ENCODE peak calls at places on chromosome 12, in eight cellular contexts. One of them, this sample, is unnamed.

GRCh38 chr12:47651368-47652254 is 54.2 kb downstream of the RPAP3 start:
- DNase-seq in skeletal muscle cell: peak
- DNase-seq in EL: peak
- DNase-seq in activated T-helper 1 cell treated with Interleukin-2 at 50 U/mL for 16 hours: peak
- DNase-seq in hepatic stellate cell: peak
- DNase-seq in GM12864: peak
- DNase-seq in OCI-LY7: peak
- DNase-seq in T follicular helper cell: peak
- DNase-seq in this sample: no peak

GRCh38 chr12:132236930-132237771 is 92.2 kb downstream of the GALNT9 start:
- DNase-seq in GM12864: no peak
- DNase-seq in hepatic stellate cell: no peak
- DNase-seq in activated T-helper 1 cell treated with Interleukin-2 at 50 U/mL for 16 hours: no peak
- DNase-seq in OCI-LY7: no peak
- DNase-seq in T follicular helper cell: no peak
- DNase-seq in skeletal muscle cell: no peak
- DNase-seq in EL: no peak
- DNase-seq in this sample: no peak

GRCh38 chr12:84727964-84728363 is 184.6 kb downstream of the SLC6A15 start:
- DNase-seq in OCI-LY7: no peak
- DNase-seq in EL: peak
- DNase-seq in activated T-helper 1 cell treated with Interleukin-2 at 50 U/mL for 16 hours: no peak
- DNase-seq in skeletal muscle cell: no peak
- DNase-seq in GM12864: no peak
- DNase-seq in T follicular helper cell: no peak
- DNase-seq in hepatic stellate cell: no peak
- DNase-seq in this sample: no peak

GRCh38 chr12:53219956-53220856 is 11.8 kb downstream of the RARG start:
- DNase-seq in T follicular helper cell: peak
- DNase-seq in hepatic stellate cell: peak
- DNase-seq in skeletal muscle cell: peak
- DNase-seq in GM12864: peak
- DNase-seq in OCI-LY7: peak
- DNase-seq in EL: peak
- DNase-seq in activated T-helper 1 cell treated with Interleukin-2 at 50 U/mL for 16 hours: peak
- DNase-seq in this sample: peak

GRCh38 chr12:124586756-124587155 is 19.3 kb upstream of the NCOR2 start:
- DNase-seq in skeletal muscle cell: no peak
- DNase-seq in GM12864: no peak
- DNase-seq in hepatic stellate cell: no peak
- DNase-seq in EL: no peak
- DNase-seq in OCI-LY7: no peak
- DNase-seq in activated T-helper 1 cell treated with Interleukin-2 at 50 U/mL for 16 hours: no peak
- DNase-seq in T follicular helper cell: no peak
- DNase-seq in this sample: no peak

GRCh38 chr12:66716522-66716921 is 37.6 kb upstream of the GRIP1 start:
- DNase-seq in GM12864: no peak
- DNase-seq in T follicular helper cell: no peak
- DNase-seq in skeletal muscle cell: no peak
- DNase-seq in EL: no peak
- DNase-seq in hepatic stellate cell: no peak
- DNase-seq in OCI-LY7: no peak
- DNase-seq in activated T-helper 1 cell treated with Interleukin-2 at 50 U/mL for 16 hours: no peak
- DNase-seq in this sample: no peak

GRCh38 chr12:116136340-116136739 is 141.2 kb downstream of the MED13L start:
- DNase-seq in activated T-helper 1 cell treated with Interleukin-2 at 50 U/mL for 16 hours: no peak
- DNase-seq in GM12864: no peak
- DNase-seq in EL: peak
- DNase-seq in OCI-LY7: no peak
- DNase-seq in skeletal muscle cell: no peak
- DNase-seq in hepatic stellate cell: peak
- DNase-seq in T follicular helper cell: no peak
- DNase-seq in this sample: no peak

GRCh38 chr12:113961921-113962710 is 4.0 kb downstream of the RBM19 start:
- DNase-seq in activated T-helper 1 cell treated with Interleukin-2 at 50 U/mL for 16 hours: no peak
- DNase-seq in EL: peak
- DNase-seq in skeletal muscle cell: peak
- DNase-seq in T follicular helper cell: no peak
- DNase-seq in OCI-LY7: no peak
- DNase-seq in GM12864: peak
- DNase-seq in hepatic stellate cell: no peak
- DNase-seq in this sample: no peak

GRCh38 chr12:41466762-41467270 is 278.7 kb downstream of the PDZRN4 start:
- DNase-seq in EL: no peak
- DNase-seq in skeletal muscle cell: no peak
- DNase-seq in activated T-helper 1 cell treated with Interleukin-2 at 50 U/mL for 16 hours: no peak
- DNase-seq in OCI-LY7: no peak
- DNase-seq in T follicular helper cell: no peak
- DNase-seq in GM12864: no peak
- DNase-seq in hepatic stellate cell: no peak
- DNase-seq in this sample: no peak

GRCh38 chr12:50764116-50764860 is 387 bp downstream of the ATF1 start:
- DNase-seq in EL: peak
- DNase-seq in GM12864: no peak
- DNase-seq in T follicular helper cell: peak
- DNase-seq in OCI-LY7: peak
- DNase-seq in hepatic stellate cell: peak
- DNase-seq in activated T-helper 1 cell treated with Interleukin-2 at 50 U/mL for 16 hours: peak
- DNase-seq in skeletal muscle cell: no peak
- DNase-seq in this sample: no peak

GRCh38 chr12:3304436-3305135 is 186.4 kb upstream of the PRMT8 start:
- DNase-seq in hepatic stellate cell: peak
- DNase-seq in EL: peak
- DNase-seq in activated T-helper 1 cell treated with Interleukin-2 at 50 U/mL for 16 hours: no peak
- DNase-seq in skeletal muscle cell: peak
- DNase-seq in T follicular helper cell: no peak
- DNase-seq in GM12864: no peak
- DNase-seq in OCI-LY7: no peak
- DNase-seq in this sample: peak

GRCh38 chr12:2329811-2330210 is 277.0 kb downstream of the CACNA1C start:
- DNase-seq in OCI-LY7: no peak
- DNase-seq in skeletal muscle cell: no peak
- DNase-seq in GM12864: no peak
- DNase-seq in EL: no peak
- DNase-seq in hepatic stellate cell: no peak
- DNase-seq in T follicular helper cell: no peak
- DNase-seq in activated T-helper 1 cell treated with Interleukin-2 at 50 U/mL for 16 hours: no peak
- DNase-seq in this sample: no peak

GRCh38 chr12:59689776-59690175 is 93.9 kb downstream of the SLC16A7 start:
- DNase-seq in OCI-LY7: no peak
- DNase-seq in EL: peak
- DNase-seq in skeletal muscle cell: no peak
- DNase-seq in activated T-helper 1 cell treated with Interleukin-2 at 50 U/mL for 16 hours: no peak
- DNase-seq in T follicular helper cell: no peak
- DNase-seq in hepatic stellate cell: no peak
- DNase-seq in GM12864: no peak
- DNase-seq in this sample: no peak

GRCh38 chr12:90922068-90922743 is 32.8 kb downstream of the CCER1 start:
- DNase-seq in hepatic stellate cell: peak
- DNase-seq in OCI-LY7: no peak
- DNase-seq in skeletal muscle cell: no peak
- DNase-seq in T follicular helper cell: no peak
- DNase-seq in EL: peak
- DNase-seq in GM12864: no peak
- DNase-seq in activated T-helper 1 cell treated with Interleukin-2 at 50 U/mL for 16 hours: no peak
- DNase-seq in this sample: peak

GRCh38 chr12:76623929-76624328 is 64.4 kb upstream of the OSBPL8 start:
- DNase-seq in OCI-LY7: no peak
- DNase-seq in skeletal muscle cell: no peak
- DNase-seq in hepatic stellate cell: no peak
- DNase-seq in activated T-helper 1 cell treated with Interleukin-2 at 50 U/mL for 16 hours: no peak
- DNase-seq in EL: peak
- DNase-seq in GM12864: no peak
- DNase-seq in T follicular helper cell: no peak
- DNase-seq in this sample: peak

GRCh38 chr12:2609020-2609419 is 185.8 kb upstream of the FKBP4 start:
- DNase-seq in skeletal muscle cell: no peak
- DNase-seq in OCI-LY7: no peak
- DNase-seq in activated T-helper 1 cell treated with Interleukin-2 at 50 U/mL for 16 hours: no peak
- DNase-seq in GM12864: no peak
- DNase-seq in EL: no peak
- DNase-seq in hepatic stellate cell: no peak
- DNase-seq in T follicular helper cell: no peak
- DNase-seq in this sample: no peak

GRCh38 chr12:112046003-112046402 is 32.8 kb downstream of the ERP29 start:
- DNase-seq in skeletal muscle cell: no peak
- DNase-seq in GM12864: no peak
- DNase-seq in T follicular helper cell: no peak
- DNase-seq in hepatic stellate cell: no peak
- DNase-seq in EL: no peak
- DNase-seq in activated T-helper 1 cell treated with Interleukin-2 at 50 U/mL for 16 hours: no peak
- DNase-seq in OCI-LY7: no peak
- DNase-seq in this sample: no peak

GRCh38 chr12:26187429-26187828 is 7.9 kb upstream of the SSPN start:
- DNase-seq in skeletal muscle cell: no peak
- DNase-seq in activated T-helper 1 cell treated with Interleukin-2 at 50 U/mL for 16 hours: no peak
- DNase-seq in EL: no peak
- DNase-seq in T follicular helper cell: no peak
- DNase-seq in hepatic stellate cell: no peak
- DNase-seq in GM12864: no peak
- DNase-seq in OCI-LY7: peak
- DNase-seq in this sample: no peak

GRCh38 chr12:67926063-67926462 is 63.2 kb upstream of the IFNG-AS1 start:
- DNase-seq in GM12864: no peak
- DNase-seq in T follicular helper cell: no peak
- DNase-seq in activated T-helper 1 cell treated with Interleukin-2 at 50 U/mL for 16 hours: no peak
- DNase-seq in skeletal muscle cell: no peak
- DNase-seq in EL: no peak
- DNase-seq in OCI-LY7: no peak
- DNase-seq in hepatic stellate cell: no peak
- DNase-seq in this sample: no peak

GRCh38 chr12:83153156-83153555 is 466.4 kb downstream of the TMTC2 start:
- DNase-seq in T follicular helper cell: no peak
- DNase-seq in GM12864: no peak
- DNase-seq in activated T-helper 1 cell treated with Interleukin-2 at 50 U/mL for 16 hours: no peak
- DNase-seq in skeletal muscle cell: no peak
- DNase-seq in hepatic stellate cell: no peak
- DNase-seq in OCI-LY7: no peak
- DNase-seq in EL: no peak
- DNase-seq in this sample: no peak